ENCODE peak calls at places on chromosomes 11 and 22, in seven cellular contexts. One of them, this sample, is unnamed. For H3K4me1 and H3K27me3, the result is how much of the 10 kb centered on the place peaks cover.

GRCh38 chr11:132278801-132279574 is 908.6 kb downstream of the NTM start:
- DNase-seq in mammary epithelial cell: peak
- DNase-seq in endodermal cell: peak
- DNase-seq in MM.1S: peak
- DNase-seq in mesendoderm: peak
- DNase-seq in IMR-90: peak
- DNase-seq in iPS DF 6.9: no peak
- DNase-seq in this sample: no peak

GRCh38 chr11:86743223-86744118 is 56.9 kb upstream of the PRSS23 start:
- DNase-seq in mammary epithelial cell: peak
- DNase-seq in endodermal cell: no peak
- DNase-seq in MM.1S: no peak
- DNase-seq in mesendoderm: peak
- DNase-seq in IMR-90: peak
- DNase-seq in iPS DF 6.9: no peak
- DNase-seq in this sample: peak

GRCh38 chr11:24679686-24680318 is 182.9 kb downstream of the LUZP2 start:
- DNase-seq in mammary epithelial cell: no peak
- DNase-seq in endodermal cell: no peak
- DNase-seq in MM.1S: no peak
- DNase-seq in mesendoderm: peak
- DNase-seq in IMR-90: peak
- DNase-seq in iPS DF 6.9: no peak
- DNase-seq in this sample: no peak

GRCh38 chr11:78659326-78660319 is 85.0 kb upstream of the NARS2 start:
- DNase-seq in mammary epithelial cell: peak
- DNase-seq in endodermal cell: peak
- DNase-seq in MM.1S: no peak
- DNase-seq in mesendoderm: no peak
- DNase-seq in IMR-90: no peak
- DNase-seq in iPS DF 6.9: no peak
- DNase-seq in this sample: no peak

GRCh38 chr11:24082241-24082640 is 414.6 kb upstream of the LUZP2 start:
- DNase-seq in mammary epithelial cell: no peak
- DNase-seq in endodermal cell: no peak
- DNase-seq in MM.1S: no peak
- DNase-seq in mesendoderm: no peak
- DNase-seq in IMR-90: peak
- DNase-seq in iPS DF 6.9: no peak
- DNase-seq in this sample: no peak

GRCh38 chr22:23166841-23167610 is 13.3 kb upstream of the BCR start:
- DNase-seq in mammary epithelial cell: no peak
- DNase-seq in endodermal cell: no peak
- DNase-seq in MM.1S: no peak
- DNase-seq in mesendoderm: no peak
- DNase-seq in IMR-90: no peak
- DNase-seq in iPS DF 6.9: no peak
- DNase-seq in this sample: no peak

GRCh38 chr11:43555811-43556210 is 124.7 kb upstream of the HSD17B12 start:
- DNase-seq in mammary epithelial cell: no peak
- DNase-seq in endodermal cell: no peak
- DNase-seq in MM.1S: no peak
- DNase-seq in mesendoderm: no peak
- DNase-seq in IMR-90: peak
- DNase-seq in iPS DF 6.9: no peak
- DNase-seq in this sample: no peak

GRCh38 chr22:25235547-25236290 is 16.3 kb downstream of the CRYBB2 start:
- DNase-seq in mammary epithelial cell: peak
- DNase-seq in endodermal cell: peak
- DNase-seq in MM.1S: peak
- DNase-seq in mesendoderm: peak
- DNase-seq in IMR-90: peak
- DNase-seq in iPS DF 6.9: peak
- DNase-seq in this sample: peak

GRCh38 chr22:43128928-43129424 is 14.2 kb downstream of the MCAT start:
- DNase-seq in mammary epithelial cell: no peak
- DNase-seq in endodermal cell: no peak
- DNase-seq in MM.1S: peak
- DNase-seq in mesendoderm: no peak
- DNase-seq in IMR-90: no peak
- DNase-seq in iPS DF 6.9: no peak
- DNase-seq in this sample: no peak

GRCh38 chr11:67468056-67468455 is 995 bp downstream of the TMEM134 start:
- DNase-seq in mammary epithelial cell: peak
- DNase-seq in endodermal cell: no peak
- DNase-seq in MM.1S: no peak
- DNase-seq in mesendoderm: no peak
- DNase-seq in IMR-90: no peak
- DNase-seq in iPS DF 6.9: no peak
- DNase-seq in this sample: peak

GRCh38 chr11:14320020-14320419 is 39.0 kb downstream of the RRAS2 start:
- DNase-seq in mammary epithelial cell: no peak
- DNase-seq in endodermal cell: no peak
- DNase-seq in MM.1S: peak
- DNase-seq in mesendoderm: no peak
- DNase-seq in IMR-90: peak
- DNase-seq in iPS DF 6.9: no peak
- DNase-seq in this sample: no peak

GRCh38 chr22:32951081-32951806 is 106.9 kb downstream of the SYN3 start:
- DNase-seq in mammary epithelial cell: no peak
- DNase-seq in endodermal cell: peak
- DNase-seq in MM.1S: no peak
- DNase-seq in mesendoderm: peak
- DNase-seq in IMR-90: no peak
- DNase-seq in iPS DF 6.9: no peak
- DNase-seq in this sample: no peak

GRCh38 chr11:86396403-86396802 is 21.7 kb downstream of the CCDC81 start:
- DNase-seq in mammary epithelial cell: peak
- DNase-seq in endodermal cell: no peak
- DNase-seq in MM.1S: no peak
- DNase-seq in mesendoderm: no peak
- DNase-seq in IMR-90: peak
- DNase-seq in iPS DF 6.9: no peak
- DNase-seq in this sample: no peak

GRCh38 chr11:59078435-59078834 is 7.7 kb upstream of the GLYATL1B start:
- DNase-seq in mammary epithelial cell: no peak
- DNase-seq in endodermal cell: no peak
- DNase-seq in MM.1S: no peak
- DNase-seq in mesendoderm: no peak
- DNase-seq in IMR-90: no peak
- DNase-seq in iPS DF 6.9: no peak
- DNase-seq in this sample: no peak

GRCh38 chr11:11880179-11880578 is 38.4 kb downstream of the USP47 start:
- DNase-seq in mammary epithelial cell: no peak
- DNase-seq in endodermal cell: no peak
- DNase-seq in MM.1S: no peak
- DNase-seq in mesendoderm: no peak
- DNase-seq in IMR-90: no peak
- DNase-seq in iPS DF 6.9: no peak
- DNase-seq in this sample: no peak

GRCh38 chr11:11882539-11882938 is 40.8 kb downstream of the USP47 start:
- DNase-seq in mammary epithelial cell: no peak
- DNase-seq in endodermal cell: no peak
- DNase-seq in MM.1S: no peak
- DNase-seq in mesendoderm: no peak
- DNase-seq in IMR-90: no peak
- DNase-seq in iPS DF 6.9: no peak
- DNase-seq in this sample: no peak

GRCh38 chr11:11884774-11885481 is 43.2 kb downstream of the USP47 start:
- DNase-seq in mammary epithelial cell: no peak
- DNase-seq in endodermal cell: no peak
- DNase-seq in MM.1S: peak
- DNase-seq in mesendoderm: no peak
- DNase-seq in IMR-90: no peak
- DNase-seq in iPS DF 6.9: no peak
- DNase-seq in this sample: no peak
- H3K4me1 ChIP-seq in mammary epithelial cell: under half
- H3K4me1 ChIP-seq in endodermal cell: under half
- H3K4me1 ChIP-seq in MM.1S: under half
- H3K4me1 ChIP-seq in mesendoderm: under half
- H3K4me1 ChIP-seq in IMR-90: under half
- H3K4me1 ChIP-seq in iPS DF 6.9: under half
- H3K4me1 ChIP-seq in this sample: under half

GRCh38 chr22:17725465-17725800 is 48.8 kb downstream of the BID start:
- DNase-seq in mammary epithelial cell: no peak
- DNase-seq in endodermal cell: no peak
- DNase-seq in MM.1S: no peak
- DNase-seq in mesendoderm: no peak
- DNase-seq in IMR-90: no peak
- DNase-seq in iPS DF 6.9: no peak
- DNase-seq in this sample: no peak

GRCh38 chr22:17728786-17729185 is 45.5 kb downstream of the BID start:
- DNase-seq in mammary epithelial cell: no peak
- DNase-seq in endodermal cell: no peak
- DNase-seq in MM.1S: no peak
- DNase-seq in mesendoderm: no peak
- DNase-seq in IMR-90: no peak
- DNase-seq in iPS DF 6.9: no peak
- DNase-seq in this sample: no peak

GRCh38 chr22:17727244-17727892 is 46.9 kb downstream of the BID start:
- DNase-seq in mammary epithelial cell: no peak
- DNase-seq in endodermal cell: no peak
- DNase-seq in MM.1S: no peak
- DNase-seq in mesendoderm: no peak
- DNase-seq in IMR-90: no peak
- DNase-seq in iPS DF 6.9: no peak
- DNase-seq in this sample: no peak

GRCh38 chr22:17724678-17725464 is 49.4 kb downstream of the BID start:
- DNase-seq in mammary epithelial cell: no peak
- DNase-seq in endodermal cell: peak
- DNase-seq in MM.1S: no peak
- DNase-seq in mesendoderm: no peak
- DNase-seq in IMR-90: no peak
- DNase-seq in iPS DF 6.9: no peak
- DNase-seq in this sample: no peak

DNA sequence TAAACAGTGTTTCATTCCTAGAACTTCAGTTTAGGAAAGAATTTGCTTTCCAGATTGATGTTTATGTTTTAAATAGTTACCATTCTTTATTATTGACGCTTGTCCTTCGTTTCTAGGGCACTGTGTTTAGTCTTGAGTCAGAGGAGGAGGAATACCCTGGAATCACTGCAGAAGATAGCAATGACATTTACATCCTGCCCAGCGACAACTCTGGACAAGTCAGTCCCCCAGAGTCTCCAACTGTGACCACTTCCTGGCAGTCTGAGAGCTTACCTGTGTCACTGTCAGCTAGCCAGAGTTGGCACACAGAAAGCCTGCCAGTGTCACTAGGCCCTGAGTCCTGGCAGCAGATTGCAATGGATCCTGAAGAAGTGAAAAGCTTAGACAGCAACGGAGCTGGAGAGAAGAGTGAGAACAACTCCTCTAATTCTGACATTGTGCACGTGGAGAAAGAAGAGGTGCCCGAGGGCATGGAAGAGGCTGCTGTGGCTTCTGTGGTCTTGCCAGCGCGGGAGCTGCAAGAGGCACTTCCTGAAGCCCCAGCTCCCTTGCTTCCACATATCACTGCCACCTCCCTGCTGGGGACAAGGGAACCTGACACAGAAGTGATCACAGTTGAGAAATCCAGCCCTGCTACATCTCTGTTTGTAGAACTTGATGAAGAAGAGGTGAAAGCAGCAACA is 47.6 kb downstream of the BID start:
- DNase-seq in mammary epithelial cell: no peak
- DNase-seq in endodermal cell: no peak
- DNase-seq in MM.1S: no peak
- DNase-seq in mesendoderm: no peak
- DNase-seq in IMR-90: peak
- DNase-seq in iPS DF 6.9: no peak
- DNase-seq in this sample: no peak
- H3K27ac ChIP-seq in mammary epithelial cell: no peak
- H3K27ac ChIP-seq in endodermal cell: no peak
- H3K27ac ChIP-seq in MM.1S: no peak
- H3K27ac ChIP-seq in mesendoderm: no peak
- H3K27ac ChIP-seq in IMR-90: peak
- H3K27ac ChIP-seq in iPS DF 6.9: no peak
- H3K27ac ChIP-seq in this sample: peak

GRCh38 chr22:44592466-44593180 is 94.6 kb upstream of the RTL6 start:
- DNase-seq in mammary epithelial cell: no peak
- DNase-seq in endodermal cell: no peak
- DNase-seq in MM.1S: no peak
- DNase-seq in mesendoderm: no peak
- DNase-seq in IMR-90: no peak
- DNase-seq in iPS DF 6.9: no peak
- DNase-seq in this sample: no peak

GRCh38 chr22:44596726-44597125 is 98.7 kb upstream of the RTL6 start:
- DNase-seq in mammary epithelial cell: no peak
- DNase-seq in endodermal cell: no peak
- DNase-seq in MM.1S: no peak
- DNase-seq in mesendoderm: no peak
- DNase-seq in IMR-90: no peak
- DNase-seq in iPS DF 6.9: no peak
- DNase-seq in this sample: no peak

GRCh38 chr22:44597616-44598015 is 99.6 kb upstream of the RTL6 start:
- DNase-seq in mammary epithelial cell: no peak
- DNase-seq in endodermal cell: no peak
- DNase-seq in MM.1S: no peak
- DNase-seq in mesendoderm: peak
- DNase-seq in IMR-90: peak
- DNase-seq in iPS DF 6.9: no peak
- DNase-seq in this sample: no peak

GRCh38 chr22:44595841-44596341 is 97.9 kb upstream of the RTL6 start:
- DNase-seq in mammary epithelial cell: no peak
- DNase-seq in endodermal cell: no peak
- DNase-seq in MM.1S: no peak
- DNase-seq in mesendoderm: no peak
- DNase-seq in IMR-90: peak
- DNase-seq in iPS DF 6.9: no peak
- DNase-seq in this sample: no peak

GRCh38 chr22:44594951-44595350 is 96.9 kb upstream of the RTL6 start:
- DNase-seq in mammary epithelial cell: no peak
- DNase-seq in endodermal cell: no peak
- DNase-seq in MM.1S: no peak
- DNase-seq in mesendoderm: no peak
- DNase-seq in IMR-90: peak
- DNase-seq in iPS DF 6.9: no peak
- DNase-seq in this sample: no peak
- H3K27me3 ChIP-seq in mammary epithelial cell: under half
- H3K27me3 ChIP-seq in endodermal cell: under half
- H3K27me3 ChIP-seq in MM.1S: half or more
- H3K27me3 ChIP-seq in mesendoderm: under half
- H3K27me3 ChIP-seq in IMR-90: under half
- H3K27me3 ChIP-seq in iPS DF 6.9: under half
- H3K27me3 ChIP-seq in this sample: under half

DNA sequence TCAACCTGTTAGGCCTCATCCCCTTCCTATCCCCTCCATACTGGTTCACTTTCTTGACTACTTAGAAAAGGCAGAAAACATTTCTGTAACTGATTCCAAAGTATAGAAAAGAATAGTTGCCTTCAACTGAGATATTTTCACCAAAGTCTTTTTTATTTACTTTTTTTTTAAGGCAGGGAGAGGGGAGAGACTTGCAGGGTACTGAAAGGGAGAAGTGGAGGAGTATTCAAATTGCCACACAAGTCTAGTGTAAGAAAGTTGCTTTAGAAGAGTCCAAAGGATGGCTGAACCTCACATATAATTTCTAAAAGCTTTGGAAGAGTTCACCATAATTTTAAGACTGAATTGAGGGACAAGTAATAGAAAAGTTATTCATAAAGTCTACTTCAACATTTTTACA is 6.3 kb downstream of the PHF21A start:
- DNase-seq in mammary epithelial cell: no peak
- DNase-seq in endodermal cell: no peak
- DNase-seq in MM.1S: no peak
- DNase-seq in mesendoderm: no peak
- DNase-seq in IMR-90: no peak
- DNase-seq in iPS DF 6.9: no peak
- DNase-seq in this sample: no peak
- H3K4me1 ChIP-seq in mammary epithelial cell: under half
- H3K4me1 ChIP-seq in endodermal cell: under half
- H3K4me1 ChIP-seq in MM.1S: under half
- H3K4me1 ChIP-seq in mesendoderm: under half
- H3K4me1 ChIP-seq in IMR-90: under half
- H3K4me1 ChIP-seq in iPS DF 6.9: under half
- H3K4me1 ChIP-seq in this sample: under half

This sample was measured in lung.